ENCODE peak calls at places on chromosomes 7 and 10, in eight cellular contexts. W is NCI-H510A treated with DMSO at 0.1 percent for 48 hours; N is stromal cell of bone marrow; G is fibroblast of the conjunctiva; X is K562; C is activated CD8-positive, alpha-beta memory T cell treated with anti-CD3 and anti-CD28 coated beads, Interleukin-2, amount 50 U/mL, for 4 hours; Z is brain microvascular endothelial cell; V is suprapubic skin. H is an unnamed sample.

GRCh38 chr7:16318463-16318862 is 102.9 kb downstream of the CRPPA start:
- DNase-seq in V (no peak), X (no peak), Z (no peak), W (no peak), C (no peak), G (no peak), N (no peak), H (no peak)

GRCh38 chr10:106609867-106610266 is 554.6 kb downstream of the SORCS1 start:
- DNase-seq in G (no peak), W (no peak), Z (no peak), X (peak), N (no peak), V (no peak), C (no peak), H (no peak)

GRCh38 chr7:353746-354325 is 63.9 kb downstream of the FOXL3 start:
- DNase-seq in Z (no peak), C (no peak), G (no peak), W (no peak), X (no peak), N (peak), V (no peak), H (no peak)

GRCh38 chr10:131872837-131873375 is 27.9 kb upstream of the PPP2R2D start:
- DNase-seq in N (no peak), W (peak), C (no peak), X (no peak), V (no peak), G (no peak), Z (no peak), H (no peak)

GRCh38 chr10:80204801-80205477 is 398 bp downstream of the ANXA11 start:
- DNase-seq in Z (no peak), N (no peak), G (no peak), X (peak), C (no peak), W (no peak), V (peak), H (no peak)

GRCh38 chr10:89352802-89353201 is 25.0 kb downstream of the IFIT3 start:
- DNase-seq in N (no peak), C (no peak), V (no peak), G (no peak), Z (no peak), X (no peak), W (no peak), H (no peak)

GRCh38 chr10:108069096-108069495 is 904.6 kb upstream of the SORCS1 start:
- DNase-seq in G (no peak), X (no peak), V (no peak), W (no peak), C (no peak), N (no peak), Z (no peak), H (no peak)

GRCh38 chr7:96921231-96921630 is 84.1 kb upstream of the DLX6 start:
- DNase-seq in Z (no peak), X (no peak), N (no peak), C (no peak), G (no peak), W (no peak), V (no peak), H (no peak)

H was measured in foreskin melanocyte.